ENCODE peak calls at places on chromosomes 12 and 14, in four cellular contexts. F, K, Q and L are unnamed samples.

GRCh38 chr14:20934148-20934762 is 21.0 kb upstream of the RNASE2 start:
- DNase-seq in F (peak; percentile 65), K (no peak), Q (no peak), L (peak; percentile 77)

GRCh38 chr12:104524026-104524425 is 67.3 kb downstream of the CHST11 start:
- DNase-seq in F (no peak), K (no peak), Q (no peak), L (no peak)

GRCh38 chr12:47783821-47784819 is 11.1 kb downstream of the SLC48A1 start:
- DNase-seq in F (no peak), K (no peak), Q (no peak), L (no peak)

GRCh38 chr12:115230576-115230975 is 546.6 kb upstream of the TBX3 start:
- DNase-seq in F (no peak), K (no peak), Q (no peak), L (no peak)

GRCh38 chr12:69028941-69029729 is 96.2 kb upstream of the CPM start:
- DNase-seq in F (no peak), K (no peak), Q (no peak), L (no peak)

GRCh38 chr12:69406217-69406616 is 46.7 kb downstream of the YEATS4 start:
- DNase-seq in F (no peak), K (no peak), Q (no peak), L (no peak)

GRCh38 chr12:110280784-110281548 is at the start of gene ATP2A2:
- DNase-seq in F (peak; percentile 95), K (peak; percentile 73), Q (peak; percentile 30), L (peak; percentile 92)

GRCh38 chr14:22084393-22085281 is 411.0 kb upstream of the OR4E1 start:
- DNase-seq in F (peak; percentile 31), K (peak; percentile 76), Q (peak; percentile 8), L (peak; percentile 37)

GRCh38 chr12:65495233-65495632 is 216.8 kb downstream of the MSRB3 start:
- DNase-seq in F (no peak), K (peak; percentile 7), Q (no peak), L (no peak)

GRCh38 chr14:95156153-95156764 is 1.1 kb downstream of the DICER1 start:
- DNase-seq in F (peak; percentile 34), K (no peak), Q (no peak), L (peak; percentile 11)

GRCh38 chr14:92613008-92613658 is 99.6 kb downstream of the RIN3 start:
- DNase-seq in F (peak; percentile 24), K (peak; percentile 20), Q (no peak), L (peak; percentile 71)

GRCh38 chr14:92409069-92409468 is 86.1 kb downstream of the SLC24A4 start:
- DNase-seq in F (no peak), K (no peak), Q (no peak), L (no peak)

GRCh38 chr12:106307176-106307575 is 4.6 kb downstream of the TCP11L2 start:
- DNase-seq in F (no peak), K (no peak), Q (no peak), L (no peak)

GRCh38 chr12:101862245-101862644 is 15.1 kb upstream of the DRAM1 start:
- DNase-seq in F (no peak), K (no peak), Q (no peak), L (no peak)

GRCh38 chr12:110579239-110579888 is 3.8 kb downstream of the PPTC7 start:
- DNase-seq in F (no peak), K (no peak), Q (no peak), L (no peak)

GRCh38 chr12:124309744-124310143 is 14.9 kb downstream of the RFLNA start:
- DNase-seq in F (no peak), K (no peak), Q (no peak), L (no peak)

GRCh38 chr12:125143491-125143890 is 78.3 kb downstream of the AACS start:
- DNase-seq in F (no peak), K (no peak), Q (no peak), L (no peak)

GRCh38 chr14:77268989-77269595 is 1.9 kb downstream of the NGB start:
- DNase-seq in F (no peak), K (no peak), Q (no peak), L (no peak)

GRCh38 chr14:91243098-91243483 is 1.4 kb downstream of the GPR68 start:
- DNase-seq in F (no peak), K (no peak), Q (no peak), L (no peak)

GRCh38 chr12:76586764-76587395 is 27.3 kb upstream of the OSBPL8 start:
- DNase-seq in F (peak; percentile 70), K (peak; percentile 28), Q (no peak), L (peak; percentile 13)

GRCh38 chr12:132449565-132450390 is 40.2 kb upstream of the FBRSL1 start:
- DNase-seq in F (no peak), K (no peak), Q (peak; percentile 77), L (no peak)

GRCh38 chr14:95516554-95517209 is at the start of gene SYNE3:
- DNase-seq in F (no peak), K (no peak), Q (no peak), L (peak; percentile 57)

GRCh38 chr12:115259968-115260806 is 576.2 kb upstream of the TBX3 start:
- DNase-seq in F (no peak), K (peak; percentile 28), Q (no peak), L (no peak)

GRCh38 chr12:1591029-1591428 is 3.4 kb downstream of the FBXL14 start:
- DNase-seq in F (peak; percentile 29), K (no peak), Q (no peak), L (peak; percentile 23)

GRCh38 chr14:94769413-94770250 is at the start of gene GSC:
- DNase-seq in F (no peak), K (no peak), Q (no peak), L (peak; percentile 71)

GRCh38 chr14:64952598-64953309 is 10.2 kb upstream of the GPX2 start:
- DNase-seq in F (peak; percentile 65), K (no peak), Q (peak; percentile 32), L (peak; percentile 46)

GRCh38 chr14:105748204-105748578 is 221.8 kb downstream of the TMEM121 start:
- DNase-seq in F (no peak), K (no peak), Q (no peak), L (no peak)

GRCh38 chr12:73529954-73530353 is 1007.7 kb upstream of the ATXN7L3B start:
- DNase-seq in F (no peak), K (no peak), Q (no peak), L (no peak)

GRCh38 chr12:319116-319515 is 56.5 kb upstream of the SLC6A13 start:
- DNase-seq in F (no peak), K (no peak), Q (no peak), L (no peak)

GRCh38 chr12:122823429-122823828 is 11.8 kb upstream of the HIP1R start:
- DNase-seq in F (no peak), K (no peak), Q (no peak), L (no peak)

DNA sequence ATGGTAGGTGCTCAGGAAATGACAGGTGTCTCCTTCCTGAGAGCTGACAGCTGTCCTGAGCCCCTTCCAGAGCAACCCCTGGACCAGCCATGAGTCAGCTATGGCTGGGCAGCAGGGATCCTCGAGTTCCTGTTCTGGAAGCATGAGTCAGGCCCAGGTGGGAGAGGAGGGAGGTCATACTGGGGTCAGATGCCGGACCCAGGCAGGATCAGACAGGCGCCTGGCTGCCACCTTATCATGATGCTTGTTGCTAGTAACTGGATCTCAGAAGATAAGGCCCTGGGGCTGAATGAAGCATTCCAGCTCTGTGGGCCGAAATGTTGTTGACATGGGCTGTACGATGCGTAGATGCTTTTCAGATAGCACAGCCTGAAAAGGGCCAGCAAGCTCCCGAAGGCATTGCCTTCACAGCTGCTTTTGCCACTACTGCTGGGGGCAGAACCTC is 17.4 kb upstream of the KRT7 start:
- DNase-seq in F (peak; percentile 12), K (peak; percentile 72), Q (no peak), L (no peak)
- TF ChIP-seq FOXK2 in F (no peak), K (no peak), Q (no peak), L (no peak)

DNA sequence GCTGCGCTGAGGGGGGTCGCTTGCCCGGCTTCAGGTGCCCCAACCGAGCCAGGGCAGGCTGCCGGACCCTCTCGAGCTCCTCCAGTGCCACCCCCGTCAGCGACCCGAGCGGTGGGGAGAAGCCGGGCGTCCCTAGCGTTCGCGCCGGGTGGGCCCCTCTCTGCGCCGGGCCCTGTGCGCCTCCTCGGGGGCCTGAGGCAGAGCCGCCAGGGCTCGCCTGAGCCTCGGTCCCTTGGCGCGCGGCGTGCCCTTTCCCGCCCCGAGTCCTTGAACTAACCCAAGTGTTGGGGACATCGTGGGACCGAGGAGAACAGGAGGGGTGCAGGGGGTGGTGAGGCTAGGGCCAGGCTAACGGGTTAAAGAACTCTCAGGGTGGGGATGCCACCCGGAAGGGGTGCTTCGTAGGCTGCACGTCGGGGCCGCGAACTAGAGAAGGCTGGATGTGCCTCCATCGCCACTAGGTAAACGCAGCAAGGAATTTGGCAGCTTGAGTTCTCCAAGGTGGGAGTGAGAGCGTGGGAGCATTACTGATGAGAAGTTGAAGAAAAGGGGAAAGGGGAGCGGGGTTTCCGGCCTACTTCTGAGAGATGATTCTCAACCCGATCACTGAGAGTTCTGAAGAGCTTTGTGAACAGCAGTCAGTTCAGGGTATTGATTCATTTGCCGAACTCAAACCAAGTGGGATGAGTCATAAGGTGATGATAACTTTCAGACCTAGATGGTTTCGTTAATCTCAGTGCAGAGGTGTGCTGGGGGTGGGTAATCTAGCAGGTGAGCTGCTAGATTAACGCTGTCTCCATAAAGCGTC is 618 bp downstream of the RNF34 start:
- DNase-seq in F (peak; percentile 54), K (peak; percentile 43), Q (peak; percentile 56), L (peak; percentile 38)
- TF ChIP-seq FOXK2 in F (no peak), K (no peak), Q (no peak), L (no peak)

GRCh38 chr12:2678416-2678815 is 116.4 kb upstream of the FKBP4 start:
- DNase-seq in F (no peak), K (no peak), Q (no peak), L (no peak)

GRCh38 chr12:2679816-2680675 is 114.7 kb upstream of the FKBP4 start:
- DNase-seq in F (no peak), K (no peak), Q (no peak), L (no peak)

GRCh38 chr12:2679068-2679815 is 115.5 kb upstream of the FKBP4 start:
- DNase-seq in F (no peak), K (no peak), Q (no peak), L (no peak)

GRCh38 chr12:2675776-2676175 is 119.0 kb upstream of the FKBP4 start:
- DNase-seq in F (no peak), K (no peak), Q (no peak), L (no peak)

GRCh38 chr12:2677142-2677880 is 117.5 kb upstream of the FKBP4 start:
- DNase-seq in F (no peak), K (no peak), Q (no peak), L (no peak)
- TF ChIP-seq FOXK2 in F (no peak), K (no peak), Q (no peak), L (no peak)

GRCh38 chr12:118354903-118355302 is 17.8 kb downstream of the TAOK3 start:
- DNase-seq in F (no peak), K (no peak), Q (no peak), L (no peak)
- TF ChIP-seq FOXK2 in F (no peak), K (no peak), Q (no peak), L (no peak)

GRCh38 chr12:94783343-94783742 is 133.0 kb upstream of the TMCC3 start:
- DNase-seq in F (no peak), K (no peak), Q (no peak), L (no peak)

GRCh38 chr12:94777936-94778335 is 127.6 kb upstream of the TMCC3 start:
- DNase-seq in F (no peak), K (no peak), Q (no peak), L (no peak)

GRCh38 chr12:94783862-94784261 is 133.5 kb upstream of the TMCC3 start:
- DNase-seq in F (no peak), K (no peak), Q (no peak), L (no peak)

GRCh38 chr12:94781835-94782234 is 131.5 kb upstream of the TMCC3 start:
- DNase-seq in F (no peak), K (no peak), Q (no peak), L (no peak)

GRCh38 chr12:94779520-94779919 is 129.2 kb upstream of the TMCC3 start:
- DNase-seq in F (no peak), K (no peak), Q (no peak), L (no peak)
- TF ChIP-seq FOXK2 in F (no peak), K (no peak), Q (no peak), L (no peak)